ENCODE peak calls at places on chromosomes 7 and 10, in six cellular contexts. One of them, this sample, is unnamed.

GRCh38 chr7:2095533-2095932 is 137.2 kb downstream of the MAD1L1 start:
- DNase-seq in foreskin fibroblast: no peak
- DNase-seq in heart right ventricle: no peak
- DNase-seq in ovary: no peak
- DNase-seq in choroid plexus epithelial cell: no peak
- DNase-seq in right atrium auricular region: no peak
- DNase-seq in this sample: no peak

GRCh38 chr10:2589226-2589625 is 478.1 kb upstream of the PFKP start:
- DNase-seq in foreskin fibroblast: no peak
- DNase-seq in heart right ventricle: no peak
- DNase-seq in ovary: no peak
- DNase-seq in choroid plexus epithelial cell: no peak
- DNase-seq in right atrium auricular region: no peak
- DNase-seq in this sample: no peak

GRCh38 chr7:44791278-44792219 is 4.9 kb upstream of the PPIA start:
- DNase-seq in foreskin fibroblast: peak
- DNase-seq in heart right ventricle: no peak
- DNase-seq in ovary: no peak
- DNase-seq in choroid plexus epithelial cell: peak
- DNase-seq in right atrium auricular region: no peak
- DNase-seq in this sample: peak

GRCh38 chr10:62433181-62433692 is 59.1 kb downstream of the ZNF365 start:
- DNase-seq in foreskin fibroblast: peak
- DNase-seq in heart right ventricle: peak
- DNase-seq in ovary: peak
- DNase-seq in choroid plexus epithelial cell: peak
- DNase-seq in right atrium auricular region: peak
- DNase-seq in this sample: peak

GRCh38 chr7:2567663-2568238 is 9.0 kb downstream of the IQCE start:
- DNase-seq in foreskin fibroblast: peak
- DNase-seq in heart right ventricle: peak
- DNase-seq in ovary: peak
- DNase-seq in choroid plexus epithelial cell: peak
- DNase-seq in right atrium auricular region: no peak
- DNase-seq in this sample: peak

GRCh38 chr10:5547684-5547933 is 22.8 kb downstream of the CALML3 start:
- DNase-seq in foreskin fibroblast: no peak
- DNase-seq in heart right ventricle: no peak
- DNase-seq in ovary: peak
- DNase-seq in choroid plexus epithelial cell: peak
- DNase-seq in right atrium auricular region: no peak
- DNase-seq in this sample: peak

GRCh38 chr7:77727527-77727926 is 31.3 kb downstream of the RSBN1L start:
- DNase-seq in foreskin fibroblast: no peak
- DNase-seq in heart right ventricle: no peak
- DNase-seq in ovary: no peak
- DNase-seq in choroid plexus epithelial cell: no peak
- DNase-seq in right atrium auricular region: no peak
- DNase-seq in this sample: no peak

GRCh38 chr7:105916603-105917002 is 40.2 kb upstream of the ATXN7L1 start:
- DNase-seq in foreskin fibroblast: peak
- DNase-seq in heart right ventricle: no peak
- DNase-seq in ovary: no peak
- DNase-seq in choroid plexus epithelial cell: peak
- DNase-seq in right atrium auricular region: no peak
- DNase-seq in this sample: peak

GRCh38 chr10:131578472-131578970 is 267.0 kb upstream of the TCERG1L start:
- DNase-seq in foreskin fibroblast: no peak
- DNase-seq in heart right ventricle: no peak
- DNase-seq in ovary: no peak
- DNase-seq in choroid plexus epithelial cell: no peak
- DNase-seq in right atrium auricular region: no peak
- DNase-seq in this sample: no peak

GRCh38 chr7:40996330-40996729 is 706.6 kb downstream of the INHBA start:
- DNase-seq in foreskin fibroblast: no peak
- DNase-seq in heart right ventricle: no peak
- DNase-seq in ovary: no peak
- DNase-seq in choroid plexus epithelial cell: no peak
- DNase-seq in right atrium auricular region: no peak
- DNase-seq in this sample: no peak

GRCh38 chr10:103648951-103649532 is 155.5 kb downstream of the NEURL1 start:
- DNase-seq in foreskin fibroblast: peak
- DNase-seq in heart right ventricle: no peak
- DNase-seq in ovary: peak
- DNase-seq in choroid plexus epithelial cell: peak
- DNase-seq in right atrium auricular region: peak
- DNase-seq in this sample: peak

GRCh38 chr10:77564781-77565589 is 72.6 kb downstream of the KCNMA1 start:
- DNase-seq in foreskin fibroblast: peak
- DNase-seq in heart right ventricle: no peak
- DNase-seq in ovary: no peak
- DNase-seq in choroid plexus epithelial cell: no peak
- DNase-seq in right atrium auricular region: no peak
- DNase-seq in this sample: no peak

GRCh38 chr7:2004841-2005351 is 227.8 kb downstream of the MAD1L1 start:
- DNase-seq in foreskin fibroblast: no peak
- DNase-seq in heart right ventricle: no peak
- DNase-seq in ovary: peak
- DNase-seq in choroid plexus epithelial cell: no peak
- DNase-seq in right atrium auricular region: no peak
- DNase-seq in this sample: no peak

GRCh38 chr7:136859798-136860197 is 8.7 kb upstream of the CHRM2 start:
- DNase-seq in foreskin fibroblast: no peak
- DNase-seq in heart right ventricle: no peak
- DNase-seq in ovary: no peak
- DNase-seq in choroid plexus epithelial cell: peak
- DNase-seq in right atrium auricular region: no peak
- DNase-seq in this sample: peak

GRCh38 chr7:117908031-117908795 is 35.0 kb upstream of the CTTNBP2 start:
- DNase-seq in foreskin fibroblast: no peak
- DNase-seq in heart right ventricle: no peak
- DNase-seq in ovary: no peak
- DNase-seq in choroid plexus epithelial cell: no peak
- DNase-seq in right atrium auricular region: no peak
- DNase-seq in this sample: no peak

GRCh38 chr10:3861785-3862184 is 76.8 kb upstream of the KLF6 start:
- DNase-seq in foreskin fibroblast: no peak
- DNase-seq in heart right ventricle: no peak
- DNase-seq in ovary: no peak
- DNase-seq in choroid plexus epithelial cell: peak
- DNase-seq in right atrium auricular region: peak
- DNase-seq in this sample: no peak

GRCh38 chr7:22610258-22610657 is 110.3 kb upstream of the STEAP1B start:
- DNase-seq in foreskin fibroblast: no peak
- DNase-seq in heart right ventricle: no peak
- DNase-seq in ovary: no peak
- DNase-seq in choroid plexus epithelial cell: no peak
- DNase-seq in right atrium auricular region: no peak
- DNase-seq in this sample: no peak

GRCh38 chr7:139423091-139423490 is 60.4 kb downstream of the KLRG2 start:
- DNase-seq in foreskin fibroblast: no peak
- DNase-seq in heart right ventricle: no peak
- DNase-seq in ovary: no peak
- DNase-seq in choroid plexus epithelial cell: peak
- DNase-seq in right atrium auricular region: no peak
- DNase-seq in this sample: no peak

GRCh38 chr10:80253266-80253962 is 36.0 kb downstream of the MAT1A start:
- DNase-seq in foreskin fibroblast: peak
- DNase-seq in heart right ventricle: no peak
- DNase-seq in ovary: no peak
- DNase-seq in choroid plexus epithelial cell: peak
- DNase-seq in right atrium auricular region: no peak
- DNase-seq in this sample: no peak

GRCh38 chr7:115249080-115249479 is 327.2 kb downstream of the MDFIC start:
- DNase-seq in foreskin fibroblast: peak
- DNase-seq in heart right ventricle: no peak
- DNase-seq in ovary: no peak
- DNase-seq in choroid plexus epithelial cell: peak
- DNase-seq in right atrium auricular region: no peak
- DNase-seq in this sample: peak

DNA sequence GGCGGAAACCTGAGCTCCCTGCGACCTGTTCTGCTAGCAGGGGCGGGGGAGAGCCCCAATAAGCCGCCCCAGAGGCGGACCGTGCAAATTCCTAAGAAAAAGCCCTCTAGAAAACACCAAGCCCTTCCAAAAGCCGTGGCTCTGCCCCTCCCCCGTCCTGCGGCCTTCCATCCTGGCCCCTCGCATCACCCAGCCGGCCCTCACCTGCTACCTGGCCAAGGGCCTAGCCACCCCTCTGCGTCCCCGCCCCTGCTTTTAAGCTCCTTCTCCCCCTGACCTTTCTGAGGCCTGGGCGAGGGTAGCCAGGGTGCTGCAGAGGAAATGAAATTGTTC is 24.9 kb downstream of the SKIDA1 start:
- DNase-seq in foreskin fibroblast: no peak
- DNase-seq in heart right ventricle: no peak
- DNase-seq in ovary: no peak
- DNase-seq in choroid plexus epithelial cell: no peak
- DNase-seq in right atrium auricular region: no peak
- DNase-seq in this sample: no peak
- H3K4me3 ChIP-seq in foreskin fibroblast: no peak
- H3K4me3 ChIP-seq in heart right ventricle: peak
- H3K4me3 ChIP-seq in ovary: no peak
- H3K4me3 ChIP-seq in choroid plexus epithelial cell: peak
- H3K4me3 ChIP-seq in right atrium auricular region: peak
- H3K4me3 ChIP-seq in this sample: no peak

GRCh38 chr10:130377986-130378545 is 241.9 kb downstream of the GLRX3 start:
- DNase-seq in foreskin fibroblast: no peak
- DNase-seq in heart right ventricle: no peak
- DNase-seq in ovary: no peak
- DNase-seq in choroid plexus epithelial cell: no peak
- DNase-seq in right atrium auricular region: no peak
- DNase-seq in this sample: no peak

GRCh38 chr10:130372866-130373265 is 236.7 kb downstream of the GLRX3 start:
- DNase-seq in foreskin fibroblast: no peak
- DNase-seq in heart right ventricle: no peak
- DNase-seq in ovary: no peak
- DNase-seq in choroid plexus epithelial cell: no peak
- DNase-seq in right atrium auricular region: no peak
- DNase-seq in this sample: no peak

GRCh38 chr10:130380056-130380455 is 243.9 kb downstream of the GLRX3 start:
- DNase-seq in foreskin fibroblast: no peak
- DNase-seq in heart right ventricle: no peak
- DNase-seq in ovary: no peak
- DNase-seq in choroid plexus epithelial cell: no peak
- DNase-seq in right atrium auricular region: no peak
- DNase-seq in this sample: no peak

GRCh38 chr10:130382031-130382430 is 245.8 kb downstream of the GLRX3 start:
- DNase-seq in foreskin fibroblast: no peak
- DNase-seq in heart right ventricle: no peak
- DNase-seq in ovary: no peak
- DNase-seq in choroid plexus epithelial cell: no peak
- DNase-seq in right atrium auricular region: no peak
- DNase-seq in this sample: no peak

GRCh38 chr10:130378556-130379400 is 242.6 kb downstream of the GLRX3 start:
- DNase-seq in foreskin fibroblast: no peak
- DNase-seq in heart right ventricle: no peak
- DNase-seq in ovary: no peak
- DNase-seq in choroid plexus epithelial cell: no peak
- DNase-seq in right atrium auricular region: no peak
- DNase-seq in this sample: no peak
- TF ChIP-seq CTCF in foreskin fibroblast: no peak
- TF ChIP-seq CTCF in heart right ventricle: no peak
- TF ChIP-seq CTCF in ovary: no peak
- TF ChIP-seq CTCF in choroid plexus epithelial cell: no peak
- TF ChIP-seq CTCF in right atrium auricular region: no peak
- TF ChIP-seq CTCF in this sample: no peak

DNA sequence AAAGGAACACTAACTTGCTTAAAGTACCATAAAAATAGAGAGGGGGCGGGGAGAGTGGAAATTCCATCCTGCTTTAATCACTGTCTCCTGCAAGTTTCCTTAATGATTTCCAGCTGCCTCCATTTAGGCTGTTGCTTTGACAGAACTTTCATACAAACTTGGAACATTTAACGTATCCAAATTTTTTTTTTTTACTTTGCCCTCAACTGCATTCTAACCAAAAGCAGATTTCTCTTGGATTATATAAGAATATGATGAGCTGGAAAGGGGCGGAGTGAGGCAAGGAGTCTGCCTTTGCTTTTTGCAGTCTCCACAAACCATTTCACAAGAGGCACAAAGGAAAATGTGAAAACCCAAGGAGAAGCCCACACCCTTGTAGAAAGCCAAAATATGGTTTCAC is 46.6 kb upstream of the COL1A2 start:
- DNase-seq in foreskin fibroblast: peak
- DNase-seq in heart right ventricle: peak
- DNase-seq in ovary: no peak
- DNase-seq in choroid plexus epithelial cell: peak
- DNase-seq in right atrium auricular region: peak
- DNase-seq in this sample: peak
- H3K4me3 ChIP-seq in foreskin fibroblast: no peak
- H3K4me3 ChIP-seq in heart right ventricle: no peak
- H3K4me3 ChIP-seq in ovary: no peak
- H3K4me3 ChIP-seq in choroid plexus epithelial cell: no peak
- H3K4me3 ChIP-seq in right atrium auricular region: no peak
- H3K4me3 ChIP-seq in this sample: peak

GRCh38 chr10:116151076-116151475 is 121.9 kb downstream of the GFRA1 start:
- DNase-seq in foreskin fibroblast: no peak
- DNase-seq in heart right ventricle: no peak
- DNase-seq in ovary: no peak
- DNase-seq in choroid plexus epithelial cell: no peak
- DNase-seq in right atrium auricular region: no peak
- DNase-seq in this sample: no peak

GRCh38 chr10:116146374-116146773 is 126.6 kb downstream of the GFRA1 start:
- DNase-seq in foreskin fibroblast: no peak
- DNase-seq in heart right ventricle: no peak
- DNase-seq in ovary: no peak
- DNase-seq in choroid plexus epithelial cell: no peak
- DNase-seq in right atrium auricular region: no peak
- DNase-seq in this sample: no peak

GRCh38 chr10:116143673-116144072 is 129.3 kb downstream of the GFRA1 start:
- DNase-seq in foreskin fibroblast: no peak
- DNase-seq in heart right ventricle: no peak
- DNase-seq in ovary: no peak
- DNase-seq in choroid plexus epithelial cell: no peak
- DNase-seq in right atrium auricular region: no peak
- DNase-seq in this sample: no peak

DNA sequence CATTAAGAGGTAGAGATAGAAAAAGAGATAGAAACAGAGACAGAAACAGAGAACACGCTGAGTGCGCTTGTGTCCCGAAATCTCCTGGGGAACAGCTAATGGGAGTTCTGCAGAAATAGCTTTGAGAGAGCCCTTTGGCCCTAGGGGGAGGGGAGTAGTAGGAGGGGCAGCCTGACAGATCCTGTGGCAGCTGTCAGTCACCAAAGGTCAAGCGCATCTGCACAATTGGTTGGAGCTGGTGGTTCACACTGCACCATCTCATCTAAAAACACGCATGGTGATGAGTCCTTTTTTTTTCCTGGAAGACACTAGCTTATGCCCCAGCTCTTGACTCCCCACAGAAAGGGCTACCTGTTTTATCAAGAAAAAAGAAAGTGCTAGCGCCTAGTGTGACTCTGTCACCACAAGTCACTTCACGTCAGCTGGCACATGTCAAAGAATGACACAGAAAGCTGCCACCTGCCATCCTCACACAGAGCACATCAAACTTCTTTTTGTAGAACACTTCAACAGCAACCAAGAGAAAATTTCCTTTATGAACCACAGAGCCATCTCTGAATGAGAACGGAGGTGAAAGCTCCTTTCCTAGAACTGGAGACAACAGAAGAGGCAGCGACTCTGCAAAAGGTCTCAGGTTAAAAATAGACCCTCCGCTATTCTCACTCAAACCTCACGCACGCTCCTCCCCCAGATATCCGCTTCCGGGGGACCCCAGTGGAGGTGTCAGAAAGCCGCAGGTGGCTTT is 125.7 kb downstream of the GFRA1 start:
- DNase-seq in foreskin fibroblast: no peak
- DNase-seq in heart right ventricle: no peak
- DNase-seq in ovary: no peak
- DNase-seq in choroid plexus epithelial cell: no peak
- DNase-seq in right atrium auricular region: no peak
- DNase-seq in this sample: no peak
- TF ChIP-seq CTCF in foreskin fibroblast: no peak
- TF ChIP-seq CTCF in heart right ventricle: no peak
- TF ChIP-seq CTCF in ovary: no peak
- TF ChIP-seq CTCF in choroid plexus epithelial cell: no peak
- TF ChIP-seq CTCF in right atrium auricular region: no peak
- TF ChIP-seq CTCF in this sample: no peak